ENCODE peak calls at places on chromosomes 2 and 18, in seven cellular contexts. W is activated CD8-positive, alpha-beta T cell treated with anti-CD3 and anti-CD28 coated beads for 36 hours; D is CD8-positive, alpha-beta T cell; O is upper lobe of left lung; Z is PC-9; T is spleen; I is ovary. M is an unnamed sample.

GRCh38 chr2:54560146-54560881 is 104.2 kb downstream of the SPTBN1 start:
- DNase-seq in O (no peak), W (peak; percentile 74), T (peak; percentile 82), D (no peak), I (peak; percentile 50), Z (peak; percentile 69), M (peak; percentile 24)

GRCh38 chr2:138602166-138602460 is 100.5 kb downstream of the SPOPL start:
- DNase-seq in D (no peak), O (no peak), I (no peak), Z (no peak), W (no peak), T (no peak), M (no peak)

GRCh38 chr2:127081826-127082633 is 24.9 kb downstream of the BIN1 start:
- DNase-seq in T (peak; percentile 97), I (no peak), Z (no peak), D (peak; percentile 76), O (peak; percentile 85), W (peak; percentile 92), M (no peak)

GRCh38 chr2:242022550-242023290 is 153.2 kb downstream of the RTP5 start:
- DNase-seq in T (peak; percentile 27), D (no peak), O (no peak), W (no peak), I (no peak), Z (no peak), M (no peak)

GRCh38 chr2:237904806-237905599 is 45.6 kb downstream of the RAMP1 start:
- DNase-seq in Z (no peak), O (peak; percentile 76), I (peak; percentile 55), D (no peak), T (peak; percentile 77), W (peak; percentile 73), M (no peak)

GRCh38 chr18:12409466-12409865 is 1.7 kb downstream of the PRELID3A start:
- DNase-seq in I (no peak), W (no peak), Z (no peak), O (no peak), T (peak; percentile 23), D (no peak), M (no peak)

GRCh38 chr2:208062113-208062512 is 36.8 kb upstream of the PLEKHM3 start:
- DNase-seq in D (no peak), T (no peak), O (no peak), I (no peak), Z (peak; percentile 35), W (peak; percentile 26), M (peak; percentile 35)

GRCh38 chr2:202122167-202122540 is 49.1 kb downstream of the KIAA2012 start:
- DNase-seq in W (no peak), O (no peak), T (no peak), D (no peak), Z (no peak), I (no peak), M (no peak)

GRCh38 chr18:74499633-74500032 is 3.5 kb downstream of the CNDP2 start:
- DNase-seq in Z (peak; percentile 43), T (peak; percentile 89), W (peak; percentile 64), I (peak; percentile 56), O (no peak), D (peak; percentile 15), M (no peak)

GRCh38 chr18:72700961-72701710 is 157.0 kb upstream of the CBLN2 start:
- DNase-seq in W (no peak), Z (peak; percentile 45), O (no peak), D (no peak), T (no peak), I (no peak), M (no peak)
- TF ChIP-seq CTCF in W (no peak), Z (peak; percentile 82), O (no peak), D (no peak), T (no peak), I (no peak), M (no peak)

DNA sequence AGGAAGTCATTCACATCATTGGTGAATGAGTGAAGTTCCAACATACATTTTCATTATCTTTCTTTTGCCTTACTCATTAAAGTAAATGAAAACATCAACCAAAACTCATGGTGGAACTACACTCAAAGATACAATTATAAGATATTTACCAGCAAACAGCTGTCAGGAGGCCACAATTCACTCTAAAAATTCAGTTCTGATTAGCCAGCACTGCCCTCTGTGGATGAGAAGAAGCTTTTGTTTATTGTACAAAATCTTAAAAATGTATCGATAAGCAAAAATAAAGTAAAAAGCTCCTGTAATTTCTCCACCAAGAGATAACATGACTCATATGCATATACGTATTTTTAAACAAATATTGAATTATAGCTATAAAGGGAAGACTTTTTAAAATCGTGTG is 73.5 kb upstream of the RAPGEF4 start:
- DNase-seq in W (no peak), O (no peak), D (no peak), T (no peak), Z (no peak), I (no peak), M (no peak)
- TF ChIP-seq CTCF in W (no peak), O (no peak), D (no peak), T (no peak), Z (no peak), I (no peak), M (no peak)

GRCh38 chr2:140696449-140696848 is 1434.4 kb downstream of the LRP1B start:
- DNase-seq in T (no peak), W (no peak), Z (no peak), O (no peak), I (no peak), D (no peak), M (no peak)
- TF ChIP-seq CTCF in T (no peak), W (no peak), Z (no peak), O (no peak), I (no peak), D (no peak), M (no peak)

GRCh38 chr2:63886445-63886844 is 44.7 kb downstream of the UGP2 start:
- DNase-seq in D (no peak), W (no peak), T (no peak), I (no peak), O (no peak), Z (no peak), M (no peak)

GRCh38 chr2:63888053-63888452 is 46.4 kb downstream of the UGP2 start:
- DNase-seq in T (no peak), W (no peak), Z (no peak), O (no peak), D (no peak), I (no peak), M (no peak)

GRCh38 chr2:63891488-63892030 is 49.9 kb downstream of the UGP2 start:
- DNase-seq in Z (no peak), D (no peak), W (no peak), T (no peak), I (no peak), O (no peak), M (no peak)

GRCh38 chr2:63890678-63891077 is 49.0 kb downstream of the UGP2 start:
- DNase-seq in I (no peak), Z (no peak), O (no peak), D (no peak), W (no peak), T (no peak), M (no peak)

DNA sequence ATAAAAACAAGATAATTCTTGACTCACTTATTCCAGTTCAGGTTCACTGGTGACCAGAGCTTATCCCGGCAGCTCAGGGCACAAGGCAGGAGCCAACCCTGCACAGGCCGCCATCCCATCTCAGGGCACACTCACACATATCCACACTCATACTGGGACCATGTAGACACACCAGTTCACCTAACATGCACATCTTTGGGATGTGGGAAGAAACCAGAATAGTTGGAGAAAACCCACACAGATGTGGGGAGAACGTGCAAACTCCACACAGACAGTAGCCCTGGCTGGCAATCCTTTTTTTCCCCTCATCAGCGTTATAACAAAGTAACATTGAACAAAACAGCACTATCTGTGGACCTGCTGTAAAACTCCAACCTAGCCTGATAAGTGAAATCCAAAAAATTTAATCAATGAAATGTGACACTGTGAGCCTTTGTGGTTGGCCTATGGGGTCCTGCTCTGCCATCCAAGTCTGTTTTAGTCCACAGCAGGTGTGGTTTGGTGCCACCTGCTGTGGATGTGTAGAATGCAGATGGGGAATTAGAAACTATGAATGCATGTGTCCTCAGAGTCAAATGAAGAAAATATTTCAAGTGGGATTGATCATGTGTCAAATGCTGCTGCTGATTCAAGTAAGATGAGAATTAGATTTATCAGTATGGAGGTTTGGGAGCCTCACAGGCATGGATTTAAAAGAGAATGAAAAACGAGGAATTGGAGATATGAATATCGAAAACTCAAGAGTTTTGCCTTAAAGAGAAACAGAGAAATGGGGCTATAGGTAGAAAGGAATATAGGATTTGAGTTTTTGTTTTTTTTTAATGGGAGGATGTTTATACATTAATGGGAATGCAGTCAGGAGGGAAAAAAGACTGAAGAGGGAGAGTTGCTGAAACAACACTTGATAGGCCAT is 47.0 kb downstream of the UGP2 start:
- DNase-seq in T (no peak), D (no peak), W (peak; percentile 72), O (peak; percentile 11), I (peak; percentile 25), Z (no peak), M (peak; percentile 52)
- TF ChIP-seq CTCF in T (peak; percentile 21), D (peak; percentile 71), W (peak; percentile 80), O (peak; percentile 65), I (no peak), Z (peak; percentile 94), M (peak; percentile 68)

DNA sequence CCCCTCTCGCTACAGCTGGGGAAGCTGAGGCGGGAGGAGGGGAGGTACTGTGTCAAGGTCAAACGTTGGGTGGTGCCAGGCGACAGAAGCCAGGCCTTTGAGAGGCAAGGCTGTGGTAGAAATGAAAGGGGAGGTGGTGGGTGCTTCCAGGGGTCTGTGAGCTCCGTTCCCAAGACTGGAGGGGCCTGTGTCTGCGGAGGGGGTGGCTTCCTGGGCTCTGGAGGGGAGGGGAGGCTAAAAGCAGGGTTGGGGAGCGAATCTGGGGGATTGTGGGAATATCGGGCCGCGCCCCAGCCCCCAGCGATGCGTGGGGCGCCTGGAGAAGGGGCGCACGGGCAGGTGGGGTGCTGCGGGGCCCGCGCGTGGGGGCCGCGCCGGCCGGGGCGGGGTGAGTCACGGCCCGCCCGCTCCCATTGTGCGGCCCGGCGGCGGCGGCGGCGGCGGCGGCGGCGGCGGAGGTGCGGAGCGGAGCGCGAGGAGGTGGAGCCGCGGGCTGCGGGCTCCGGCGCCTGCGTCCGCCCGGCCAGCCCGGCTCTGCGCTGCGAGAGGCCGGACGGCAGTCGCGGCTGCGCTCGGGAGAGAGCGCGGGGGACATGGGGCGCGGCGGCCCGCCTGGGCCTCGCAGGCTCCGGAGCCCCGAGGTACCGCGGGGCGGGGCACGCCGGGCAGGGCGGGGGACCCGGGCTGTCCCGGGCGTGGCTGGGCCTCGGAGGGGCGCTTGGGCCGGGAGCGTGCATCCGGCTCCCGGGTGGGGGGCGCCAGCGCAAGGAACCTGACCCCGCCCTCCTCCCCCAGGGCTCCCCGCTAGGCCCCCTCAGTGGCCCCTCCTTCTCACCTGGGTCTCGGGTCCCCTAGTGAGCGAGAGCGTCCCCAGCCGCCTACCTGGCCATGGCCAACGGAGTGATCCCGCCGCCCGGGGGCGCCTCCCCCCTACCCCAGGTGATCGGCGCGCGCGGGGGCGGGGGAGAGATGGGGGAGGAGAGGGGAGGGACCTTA is at the start of gene SLC4A3:
- DNase-seq in W (no peak), D (no peak), O (peak; percentile 87), Z (no peak), T (peak; percentile 73), I (peak; percentile 69), M (peak; percentile 36)
- TF ChIP-seq CTCF in W (no peak), D (no peak), O (peak; percentile 7), Z (no peak), T (no peak), I (no peak), M (no peak)

GRCh38 chr18:59056706-59057492 is 82.8 kb upstream of the SEC11C start:
- DNase-seq in D (no peak), Z (peak; percentile 44), W (peak; percentile 76), T (peak; percentile 90), I (peak; percentile 79), O (no peak), M (peak; percentile 80)
- TF ChIP-seq CTCF in D (peak; percentile 40), Z (peak; percentile 91), W (peak; percentile 83), T (peak; percentile 87), I (peak; percentile 62), O (peak; percentile 58), M (peak; percentile 82)